ENCODE peak calls at places on chromosomes 5 and 9, in six cellular contexts. V, D, C, N, R and T are unnamed samples.

GRCh38 chr5:96661841-96662724 is at the start of gene CAST:
- DNase-seq in N (peak; percentile 76), C (peak; percentile 68), R (peak; percentile 93), D (peak; percentile 64), V (peak; percentile 37), T (peak; percentile 42)

GRCh38 chr9:35954942-35955546 is 2.9 kb downstream of the OR2S2 start:
- DNase-seq in N (peak; percentile 33), D (no peak), C (peak; percentile 33), R (peak; percentile 77), V (peak; percentile 73), T (peak; percentile 56)

GRCh38 chr5:142922223-142922952 is 152.2 kb downstream of the ARHGAP26 start:
- DNase-seq in D (no peak), R (peak; percentile 50), N (no peak), C (no peak), V (peak; percentile 50), T (peak; percentile 56)

GRCh38 chr9:136857166-136857565 is 5.0 kb downstream of the MAMDC4 start:
- DNase-seq in V (no peak), R (no peak), C (no peak), D (no peak), N (no peak), T (no peak)

GRCh38 chr5:154863291-154864080 is 5.1 kb downstream of the CNOT8 start:
- DNase-seq in V (no peak), N (no peak), D (no peak), C (no peak), R (no peak), T (no peak)

GRCh38 chr5:111680737-111681413 is 76.1 kb downstream of the NREP start:
- DNase-seq in C (no peak), R (peak; percentile 92), V (peak; percentile 17), D (peak; percentile 91), N (no peak), T (no peak)

GRCh38 chr5:80190960-80191359 is 64.9 kb downstream of the SERINC5 start:
- DNase-seq in R (no peak), D (no peak), V (no peak), N (no peak), C (no peak), T (no peak)

GRCh38 chr5:116420540-116420939 is 154.1 kb downstream of the SEMA6A start:
- DNase-seq in N (no peak), R (no peak), V (no peak), C (no peak), D (no peak), T (no peak)

GRCh38 chr9:131190191-131190590 is 64.8 kb downstream of the NUP214 start:
- DNase-seq in C (no peak), D (no peak), N (no peak), R (no peak), V (no peak), T (no peak)

GRCh38 chr5:78006449-78006848 is 230.3 kb upstream of the TBCA start:
- DNase-seq in R (no peak), N (no peak), V (peak; percentile 34), D (no peak), C (no peak), T (no peak)

GRCh38 chr5:158431369-158432029 is 572.6 kb upstream of the CLINT1 start:
- DNase-seq in V (no peak), D (no peak), N (no peak), C (no peak), R (no peak), T (no peak)

GRCh38 chr5:17203329-17204132 is 13.9 kb upstream of the BASP1 start:
- DNase-seq in C (no peak), V (peak; percentile 24), R (peak; percentile 76), D (no peak), N (no peak), T (peak; percentile 19)

GRCh38 chr5:151741678-151742423 is 16.6 kb downstream of the ATOX1 start:
- DNase-seq in C (no peak), D (no peak), V (no peak), N (no peak), R (peak; percentile 77), T (no peak)

GRCh38 chr9:21778300-21778699 is 24.1 kb upstream of the MTAP start:
- DNase-seq in V (no peak), N (no peak), R (peak; percentile 56), D (no peak), C (no peak), T (no peak)

GRCh38 chr5:56146674-56147073 is 86.5 kb downstream of the ANKRD55 start:
- DNase-seq in D (no peak), C (no peak), N (no peak), R (no peak), V (no peak), T (no peak)